ENCODE peak calls at places on chromosome 14, in ten cellular contexts. One of them, this sample, is unnamed.
A peak's percentile ranks its signal among the peaks of the same experiment; 100 is the strongest.

GRCh38 chr14:75831455-75831854 is 150.3 kb downstream of the TGFB3 start:
- DNase-seq in suprapubic skin: peak; percentile 78
- DNase-seq in bronchial epithelial cell: peak; percentile 89
- DNase-seq in neural crest cell: no peak
- DNase-seq in choroid plexus epithelial cell: peak; percentile 94
- DNase-seq in AG10803: peak; percentile 83
- DNase-seq in left lung: peak; percentile 85
- DNase-seq in H9: no peak
- DNase-seq in A673: no peak
- DNase-seq in astrocyte of the spinal cord: peak; percentile 93
- DNase-seq in this sample: peak; percentile 31

GRCh38 chr14:81396108-81396507 is 4.0 kb downstream of the STON2 start:
- DNase-seq in suprapubic skin: no peak
- DNase-seq in bronchial epithelial cell: peak; percentile 86
- DNase-seq in neural crest cell: no peak
- DNase-seq in choroid plexus epithelial cell: no peak
- DNase-seq in AG10803: peak; percentile 9
- DNase-seq in left lung: no peak
- DNase-seq in H9: no peak
- DNase-seq in A673: peak; percentile 20
- DNase-seq in astrocyte of the spinal cord: no peak
- DNase-seq in this sample: no peak

GRCh38 chr14:87059060-87059827 is 933.7 kb downstream of the GALC start:
- DNase-seq in suprapubic skin: no peak
- DNase-seq in bronchial epithelial cell: no peak
- DNase-seq in neural crest cell: no peak
- DNase-seq in choroid plexus epithelial cell: peak; percentile 0
- DNase-seq in AG10803: peak; percentile 36
- DNase-seq in left lung: no peak
- DNase-seq in H9: no peak
- DNase-seq in A673: no peak
- DNase-seq in astrocyte of the spinal cord: peak; percentile 27
- DNase-seq in this sample: no peak

GRCh38 chr14:72518809-72519377 is 375.0 kb downstream of the DPF3 start:
- DNase-seq in suprapubic skin: no peak
- DNase-seq in bronchial epithelial cell: no peak
- DNase-seq in neural crest cell: no peak
- DNase-seq in choroid plexus epithelial cell: no peak
- DNase-seq in AG10803: no peak
- DNase-seq in left lung: no peak
- DNase-seq in H9: no peak
- DNase-seq in A673: no peak
- DNase-seq in astrocyte of the spinal cord: no peak
- DNase-seq in this sample: peak; percentile 53

GRCh38 chr14:57290753-57291152 is 22.0 kb downstream of the AP5M1 start:
- DNase-seq in suprapubic skin: no peak
- DNase-seq in bronchial epithelial cell: no peak
- DNase-seq in neural crest cell: no peak
- DNase-seq in choroid plexus epithelial cell: no peak
- DNase-seq in AG10803: no peak
- DNase-seq in left lung: no peak
- DNase-seq in H9: no peak
- DNase-seq in A673: no peak
- DNase-seq in astrocyte of the spinal cord: no peak
- DNase-seq in this sample: no peak

GRCh38 chr14:77145975-77146740 is 4.6 kb upstream of the ZDHHC22 start:
- DNase-seq in suprapubic skin: peak; percentile 35
- DNase-seq in bronchial epithelial cell: no peak
- DNase-seq in neural crest cell: no peak
- DNase-seq in choroid plexus epithelial cell: no peak
- DNase-seq in AG10803: no peak
- DNase-seq in left lung: no peak
- DNase-seq in H9: peak; percentile 28
- DNase-seq in A673: no peak
- DNase-seq in astrocyte of the spinal cord: no peak
- DNase-seq in this sample: no peak

GRCh38 chr14:84181072-84181471 is 1348.9 kb upstream of the FLRT2 start:
- DNase-seq in suprapubic skin: no peak
- DNase-seq in bronchial epithelial cell: no peak
- DNase-seq in neural crest cell: no peak
- DNase-seq in choroid plexus epithelial cell: no peak
- DNase-seq in AG10803: no peak
- DNase-seq in left lung: no peak
- DNase-seq in H9: no peak
- DNase-seq in A673: no peak
- DNase-seq in astrocyte of the spinal cord: no peak
- DNase-seq in this sample: no peak

GRCh38 chr14:103006991-103007520 is 50.3 kb downstream of the CDC42BPB start:
- DNase-seq in suprapubic skin: no peak
- DNase-seq in bronchial epithelial cell: no peak
- DNase-seq in neural crest cell: no peak
- DNase-seq in choroid plexus epithelial cell: no peak
- DNase-seq in AG10803: no peak
- DNase-seq in left lung: no peak
- DNase-seq in H9: no peak
- DNase-seq in A673: no peak
- DNase-seq in astrocyte of the spinal cord: no peak
- DNase-seq in this sample: no peak

DNA sequence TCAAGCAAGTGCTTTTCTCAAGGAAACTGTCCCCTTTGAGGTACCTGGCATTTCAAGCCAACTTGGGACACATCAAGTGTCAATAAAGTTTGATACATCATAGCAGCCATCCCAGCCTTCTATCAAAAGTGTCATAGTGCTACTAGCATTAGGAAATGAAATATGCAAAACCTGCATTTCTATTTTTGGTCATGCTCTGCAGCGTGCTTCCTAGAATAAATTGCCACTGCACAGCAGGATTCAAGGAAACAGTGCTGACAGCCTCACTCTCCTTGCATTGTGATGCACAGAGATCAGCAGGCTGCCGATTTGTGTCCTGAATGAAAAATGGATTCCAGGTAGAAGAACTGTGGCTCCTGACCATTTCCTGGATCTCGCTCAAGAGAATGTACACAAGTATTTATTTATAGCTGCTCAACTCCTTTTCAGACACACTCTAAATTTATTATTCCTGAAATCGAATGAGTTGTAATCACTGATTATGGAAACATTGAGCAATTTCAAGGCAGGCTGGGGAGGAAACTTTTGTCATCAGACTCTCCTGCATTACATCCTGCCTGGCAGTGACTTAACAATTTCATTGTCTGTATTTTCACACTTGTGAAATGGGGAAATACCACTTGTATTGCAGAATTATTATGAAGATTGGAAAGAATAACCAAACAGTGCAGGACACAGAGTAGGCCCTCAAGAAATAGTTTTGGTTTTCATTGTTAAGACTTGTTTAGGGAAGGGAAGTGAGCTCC is 120.9 kb downstream of the SLC38A6 start:
- DNase-seq in suprapubic skin: no peak
- DNase-seq in bronchial epithelial cell: peak; percentile 84
- DNase-seq in neural crest cell: no peak
- DNase-seq in choroid plexus epithelial cell: peak; percentile 75
- DNase-seq in AG10803: peak; percentile 56
- DNase-seq in left lung: no peak
- DNase-seq in H9: peak; percentile 66
- DNase-seq in A673: peak; percentile 91
- DNase-seq in astrocyte of the spinal cord: peak; percentile 67
- DNase-seq in this sample: no peak
- TF ChIP-seq CTCF in suprapubic skin: no peak
- TF ChIP-seq CTCF in bronchial epithelial cell: no peak
- TF ChIP-seq CTCF in neural crest cell: no peak
- TF ChIP-seq CTCF in choroid plexus epithelial cell: no peak
- TF ChIP-seq CTCF in AG10803: no peak
- TF ChIP-seq CTCF in left lung: no peak
- TF ChIP-seq CTCF in H9: no peak
- TF ChIP-seq CTCF in A673: no peak
- TF ChIP-seq CTCF in astrocyte of the spinal cord: no peak
- TF ChIP-seq CTCF in this sample: no peak

GRCh38 chr14:93035585-93035916 is 80.2 kb downstream of the ITPK1 start:
- DNase-seq in suprapubic skin: no peak
- DNase-seq in bronchial epithelial cell: no peak
- DNase-seq in neural crest cell: no peak
- DNase-seq in choroid plexus epithelial cell: no peak
- DNase-seq in AG10803: no peak
- DNase-seq in left lung: no peak
- DNase-seq in H9: no peak
- DNase-seq in A673: no peak
- DNase-seq in astrocyte of the spinal cord: no peak
- DNase-seq in this sample: no peak

GRCh38 chr14:93033039-93033982 is 82.4 kb downstream of the ITPK1 start:
- DNase-seq in suprapubic skin: no peak
- DNase-seq in bronchial epithelial cell: peak; percentile 12
- DNase-seq in neural crest cell: no peak
- DNase-seq in choroid plexus epithelial cell: no peak
- DNase-seq in AG10803: no peak
- DNase-seq in left lung: no peak
- DNase-seq in H9: no peak
- DNase-seq in A673: no peak
- DNase-seq in astrocyte of the spinal cord: no peak
- DNase-seq in this sample: no peak

GRCh38 chr14:93035917-93036651 is 79.6 kb downstream of the ITPK1 start:
- DNase-seq in suprapubic skin: no peak
- DNase-seq in bronchial epithelial cell: no peak
- DNase-seq in neural crest cell: peak; percentile 57
- DNase-seq in choroid plexus epithelial cell: peak; percentile 33
- DNase-seq in AG10803: peak; percentile 44
- DNase-seq in left lung: peak; percentile 78
- DNase-seq in H9: no peak
- DNase-seq in A673: no peak
- DNase-seq in astrocyte of the spinal cord: peak; percentile 9
- DNase-seq in this sample: peak; percentile 56

GRCh38 chr14:93033983-93034670 is 81.6 kb downstream of the ITPK1 start:
- DNase-seq in suprapubic skin: no peak
- DNase-seq in bronchial epithelial cell: no peak
- DNase-seq in neural crest cell: no peak
- DNase-seq in choroid plexus epithelial cell: no peak
- DNase-seq in AG10803: no peak
- DNase-seq in left lung: no peak
- DNase-seq in H9: peak; percentile 58
- DNase-seq in A673: peak; percentile 19
- DNase-seq in astrocyte of the spinal cord: no peak
- DNase-seq in this sample: peak; percentile 82

DNA sequence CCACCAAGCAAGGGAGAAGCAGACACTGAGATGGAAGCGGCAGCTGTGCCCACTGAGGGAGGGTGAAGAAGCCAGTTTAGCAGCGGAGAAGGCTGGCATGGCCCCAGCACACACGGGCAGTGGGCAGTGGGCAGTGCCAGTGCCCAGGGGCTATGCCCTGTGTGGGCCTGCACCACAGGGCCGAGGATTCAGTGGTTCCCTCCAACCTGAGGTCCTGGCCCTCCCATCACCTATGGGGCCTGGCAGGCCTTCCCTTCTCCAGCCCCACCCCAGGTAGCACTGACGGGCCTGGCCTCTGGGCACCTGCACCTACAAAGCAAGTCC is 81.1 kb downstream of the ITPK1 start:
- DNase-seq in suprapubic skin: no peak
- DNase-seq in bronchial epithelial cell: no peak
- DNase-seq in neural crest cell: no peak
- DNase-seq in choroid plexus epithelial cell: no peak
- DNase-seq in AG10803: no peak
- DNase-seq in left lung: no peak
- DNase-seq in H9: no peak
- DNase-seq in A673: no peak
- DNase-seq in astrocyte of the spinal cord: no peak
- DNase-seq in this sample: no peak
- TF ChIP-seq CTCF in suprapubic skin: no peak
- TF ChIP-seq CTCF in bronchial epithelial cell: no peak
- TF ChIP-seq CTCF in neural crest cell: no peak
- TF ChIP-seq CTCF in choroid plexus epithelial cell: no peak
- TF ChIP-seq CTCF in AG10803: no peak
- TF ChIP-seq CTCF in left lung: no peak
- TF ChIP-seq CTCF in H9: no peak
- TF ChIP-seq CTCF in A673: no peak
- TF ChIP-seq CTCF in astrocyte of the spinal cord: no peak
- TF ChIP-seq CTCF in this sample: no peak

GRCh38 chr14:67516679-67517078 is 16.4 kb upstream of the PLEKHH1 start:
- DNase-seq in suprapubic skin: no peak
- DNase-seq in bronchial epithelial cell: no peak
- DNase-seq in neural crest cell: no peak
- DNase-seq in choroid plexus epithelial cell: no peak
- DNase-seq in AG10803: no peak
- DNase-seq in left lung: no peak
- DNase-seq in H9: no peak
- DNase-seq in A673: no peak
- DNase-seq in astrocyte of the spinal cord: no peak
- DNase-seq in this sample: no peak

GRCh38 chr14:67517083-67517482 is 16.0 kb upstream of the PLEKHH1 start:
- DNase-seq in suprapubic skin: no peak
- DNase-seq in bronchial epithelial cell: peak; percentile 24
- DNase-seq in neural crest cell: no peak
- DNase-seq in choroid plexus epithelial cell: peak; percentile 23
- DNase-seq in AG10803: peak; percentile 17
- DNase-seq in left lung: no peak
- DNase-seq in H9: peak; percentile 55
- DNase-seq in A673: no peak
- DNase-seq in astrocyte of the spinal cord: peak; percentile 30
- DNase-seq in this sample: no peak

GRCh38 chr14:67514203-67514607 is 18.9 kb upstream of the PLEKHH1 start:
- DNase-seq in suprapubic skin: no peak
- DNase-seq in bronchial epithelial cell: no peak
- DNase-seq in neural crest cell: no peak
- DNase-seq in choroid plexus epithelial cell: no peak
- DNase-seq in AG10803: no peak
- DNase-seq in left lung: no peak
- DNase-seq in H9: no peak
- DNase-seq in A673: no peak
- DNase-seq in astrocyte of the spinal cord: no peak
- DNase-seq in this sample: no peak

GRCh38 chr14:67514650-67515385 is 18.3 kb upstream of the PLEKHH1 start:
- DNase-seq in suprapubic skin: no peak
- DNase-seq in bronchial epithelial cell: no peak
- DNase-seq in neural crest cell: peak; percentile 27
- DNase-seq in choroid plexus epithelial cell: peak; percentile 45
- DNase-seq in AG10803: peak; percentile 33
- DNase-seq in left lung: peak; percentile 89
- DNase-seq in H9: peak; percentile 42
- DNase-seq in A673: peak; percentile 24
- DNase-seq in astrocyte of the spinal cord: peak; percentile 32
- DNase-seq in this sample: peak; percentile 75

DNA sequence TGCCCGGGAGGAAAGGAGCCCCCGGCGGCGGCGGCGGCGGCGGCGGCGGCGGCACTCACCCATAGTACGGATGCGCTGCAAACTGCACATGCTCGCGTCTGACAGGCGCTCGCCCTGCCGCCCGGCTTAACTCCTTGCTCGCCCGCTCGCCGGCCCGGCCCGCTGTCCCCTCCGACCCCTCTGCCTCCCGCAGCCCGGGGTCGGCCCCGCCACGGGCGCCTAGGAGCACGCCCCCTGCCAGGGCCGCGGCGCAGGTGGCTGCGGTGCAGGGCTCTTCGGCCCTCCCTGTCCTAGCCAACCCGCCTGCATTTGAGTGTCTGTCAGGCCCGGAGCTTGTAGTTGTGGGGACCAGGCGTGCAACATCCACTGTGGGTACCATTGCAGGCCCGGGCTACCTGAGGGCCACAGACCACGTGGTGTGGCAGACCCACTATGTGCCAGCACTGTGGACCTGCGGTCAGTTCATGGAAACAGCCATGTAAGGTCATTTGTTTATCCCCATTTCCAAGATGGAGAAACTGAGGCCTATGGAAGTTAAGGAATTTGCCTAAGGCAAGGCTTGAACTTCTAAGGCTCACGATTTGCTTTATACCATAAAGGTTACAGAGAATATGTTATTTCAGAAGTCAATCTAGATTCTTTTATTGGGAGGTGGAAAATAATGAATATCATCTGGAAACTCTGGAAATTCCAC is 17.6 kb upstream of the PLEKHH1 start:
- DNase-seq in suprapubic skin: no peak
- DNase-seq in bronchial epithelial cell: no peak
- DNase-seq in neural crest cell: no peak
- DNase-seq in choroid plexus epithelial cell: no peak
- DNase-seq in AG10803: no peak
- DNase-seq in left lung: peak; percentile 84
- DNase-seq in H9: peak; percentile 53
- DNase-seq in A673: peak; percentile 36
- DNase-seq in astrocyte of the spinal cord: no peak
- DNase-seq in this sample: no peak
- TF ChIP-seq CTCF in suprapubic skin: no peak
- TF ChIP-seq CTCF in bronchial epithelial cell: no peak
- TF ChIP-seq CTCF in neural crest cell: no peak
- TF ChIP-seq CTCF in choroid plexus epithelial cell: no peak
- TF ChIP-seq CTCF in AG10803: no peak
- TF ChIP-seq CTCF in left lung: no peak
- TF ChIP-seq CTCF in H9: no peak
- TF ChIP-seq CTCF in A673: no peak
- TF ChIP-seq CTCF in astrocyte of the spinal cord: no peak
- TF ChIP-seq CTCF in this sample: peak; percentile 1

GRCh38 chr14:24308342-24309124 is 756 bp upstream of the CIDEB start:
- DNase-seq in suprapubic skin: no peak
- DNase-seq in bronchial epithelial cell: no peak
- DNase-seq in neural crest cell: no peak
- DNase-seq in choroid plexus epithelial cell: no peak
- DNase-seq in AG10803: no peak
- DNase-seq in left lung: no peak
- DNase-seq in H9: no peak
- DNase-seq in A673: no peak
- DNase-seq in astrocyte of the spinal cord: no peak
- DNase-seq in this sample: no peak
- TF ChIP-seq CTCF in suprapubic skin: no peak
- TF ChIP-seq CTCF in bronchial epithelial cell: no peak
- TF ChIP-seq CTCF in neural crest cell: peak; percentile 17
- TF ChIP-seq CTCF in choroid plexus epithelial cell: no peak
- TF ChIP-seq CTCF in AG10803: no peak
- TF ChIP-seq CTCF in left lung: no peak
- TF ChIP-seq CTCF in H9: no peak
- TF ChIP-seq CTCF in A673: no peak
- TF ChIP-seq CTCF in astrocyte of the spinal cord: no peak
- TF ChIP-seq CTCF in this sample: no peak